ENCODE peak calls at places on chromosomes 12 and 14, in four cellular contexts. S is neuronal stem cell, J is fibroblast of mammary gland, T is sigmoid colon. R is an unnamed sample.

GRCh38 chr12:49541140-49541861 is 2.5 kb downstream of the KCNH3 start:
- DNase-seq in S (no peak), J (no peak), T (peak; percentile 53), R (no peak)

GRCh38 chr14:94295360-94296180 is 2.5 kb upstream of the SERPINA10 start:
- DNase-seq in S (no peak), J (no peak), T (no peak), R (no peak)

GRCh38 chr14:100396266-100396795 is 73.2 kb downstream of the SLC25A47 start:
- DNase-seq in S (no peak), J (no peak), T (no peak), R (no peak)

GRCh38 chr12:117388865-117389508 is 27.6 kb upstream of the NOS1 start:
- DNase-seq in S (no peak), J (no peak), T (no peak), R (no peak)

GRCh38 chr12:123253606-123254459 is 17.8 kb downstream of the CDK2AP1 start:
- DNase-seq in S (no peak), J (no peak), T (no peak), R (peak; percentile 35)

GRCh38 chr14:75295061-75295461 is 16.4 kb downstream of the FOS start:
- DNase-seq in S (peak; percentile 54), J (peak; percentile 83), T (peak; percentile 88), R (peak; percentile 50)

GRCh38 chr14:33509927-33510535 is 440.8 kb downstream of the EGLN3 start:
- DNase-seq in S (no peak), J (peak; percentile 76), T (no peak), R (peak; percentile 82)

GRCh38 chr14:63204407-63205280 is at the start of gene RHOJ:
- DNase-seq in S (peak; percentile 27), J (peak; percentile 2), T (peak; percentile 66), R (peak; percentile 42)

GRCh38 chr12:49806877-49807276 is 21.3 kb downstream of the NCKAP5L start:
- DNase-seq in S (no peak), J (no peak), T (no peak), R (no peak)

GRCh38 chr12:59570134-59570533 is 25.7 kb upstream of the SLC16A7 start:
- DNase-seq in S (no peak), J (peak; percentile 34), T (no peak), R (no peak)

GRCh38 chr12:55717397-55718007 is 1.7 kb downstream of the BLOC1S1 start:
- DNase-seq in S (no peak), J (peak; percentile 94), T (no peak), R (no peak)

GRCh38 chr14:51564986-51565604 is 86.6 kb upstream of the FRMD6 start:
- DNase-seq in S (no peak), J (no peak), T (no peak), R (no peak)

GRCh38 chr12:14854586-14855163 is 11.3 kb upstream of the ART4 start:
- DNase-seq in S (no peak), J (peak; percentile 74), T (no peak), R (peak; percentile 62)

GRCh38 chr14:31745741-31746140 is 184.5 kb downstream of the NUBPL start:
- DNase-seq in S (no peak), J (no peak), T (no peak), R (no peak)

GRCh38 chr12:118715647-118716046 is 265.7 kb upstream of the SRRM4 start:
- DNase-seq in S (no peak), J (no peak), T (no peak), R (no peak)

GRCh38 chr12:104716183-104716571 is 241.9 kb downstream of the SLC41A2 start:
- DNase-seq in S (no peak), J (no peak), T (no peak), R (no peak)

GRCh38 chr12:62913380-62913779 is 21.6 kb downstream of the PPM1H start:
- DNase-seq in S (no peak), J (no peak), T (no peak), R (no peak)

GRCh38 chr14:66120402-66120801 is 365.8 kb upstream of the CCDC196 start:
- DNase-seq in S (no peak), J (no peak), T (no peak), R (no peak)

GRCh38 chr14:56590535-56590951 is 10.9 kb downstream of the TMEM260 start:
- DNase-seq in S (peak; percentile 42), J (no peak), T (no peak), R (no peak)

GRCh38 chr12:53100466-53101151 is 2.7 kb upstream of the SOAT2 start:
- DNase-seq in S (no peak), J (no peak), T (peak; percentile 62), R (no peak)

GRCh38 chr12:121001060-121001459 is 15.2 kb downstream of the C12orf43 start:
- DNase-seq in S (no peak), J (no peak), T (no peak), R (no peak)

GRCh38 chr12:115926037-115926670 is 351.3 kb downstream of the MED13L start:
- DNase-seq in S (no peak), J (no peak), T (no peak), R (no peak)

GRCh38 chr14:77099425-77100167 is 1.5 kb downstream of the CIPC start:
- DNase-seq in S (no peak), J (peak; percentile 83), T (no peak), R (peak; percentile 76)

GRCh38 chr12:25155031-25155576 is 39.9 kb downstream of the DNAI7 start:
- DNase-seq in S (peak; percentile 6), J (peak; percentile 49), T (no peak), R (peak; percentile 42)

GRCh38 chr14:26415618-26416123 is 182.2 kb downstream of the NOVA1 start:
- DNase-seq in S (no peak), J (peak; percentile 90), T (peak; percentile 94), R (no peak)

GRCh38 chr14:50599700-50600444 is 39.9 kb downstream of the ATL1 start:
- DNase-seq in S (peak; percentile 20), J (peak; percentile 70), T (no peak), R (peak; percentile 72)

GRCh38 chr14:75049136-75049535 is 2.1 kb downstream of the MLH3 start:
- DNase-seq in S (no peak), J (no peak), T (no peak), R (no peak)

GRCh38 chr14:26820101-26820500 is 222.3 kb upstream of the NOVA1 start:
- DNase-seq in S (no peak), J (peak; percentile 92), T (no peak), R (peak; percentile 32)

GRCh38 chr12:68953536-68953935 is 20.6 kb upstream of the CPM start:
- DNase-seq in S (no peak), J (no peak), T (no peak), R (no peak)

GRCh38 chr14:77375973-77376372 is 921 bp downstream of the TMED8 start:
- DNase-seq in S (no peak), J (no peak), T (no peak), R (no peak)

GRCh38 chr14:73786632-73786941 is 65.0 kb upstream of the PTGR2 start:
- DNase-seq in S (no peak), J (no peak), T (peak; percentile 76), R (peak; percentile 60)

GRCh38 chr14:32408018-32408417 is 78.9 kb downstream of the AKAP6 start:
- DNase-seq in S (no peak), J (peak; percentile 21), T (peak; percentile 74), R (no peak)

GRCh38 chr12:129550353-129550752 is 353.5 kb downstream of the TMEM132D start:
- DNase-seq in S (no peak), J (no peak), T (no peak), R (no peak)

GRCh38 chr12:106841471-106842302 is 67.2 kb downstream of the RIC8B start:
- DNase-seq in S (peak; percentile 38), J (peak; percentile 61), T (no peak), R (peak; percentile 69)

GRCh38 chr12:127146991-127147718 is 1119.8 kb upstream of the TMEM132C start:
- DNase-seq in S (no peak), J (no peak), T (no peak), R (no peak)

GRCh38 chr12:132908145-132909029 is 21.0 kb upstream of the CHFR start:
- DNase-seq in S (peak; percentile 97), J (peak; percentile 98), T (peak; percentile 99), R (peak; percentile 98)

GRCh38 chr12:52772727-52773126 is 4.4 kb downstream of the KRT76 start:
- DNase-seq in S (no peak), J (no peak), T (no peak), R (no peak)

GRCh38 chr14:20382526-20382925 is 30.8 kb downstream of the TEP1 start:
- DNase-seq in S (no peak), J (no peak), T (no peak), R (no peak)

GRCh38 chr12:100229036-100229635 is 28.5 kb downstream of the ACTR6 start:
- DNase-seq in S (no peak), J (peak; percentile 30), T (no peak), R (peak; percentile 29)

GRCh38 chr12:100234591-100235304 is 32.1 kb downstream of the DEPDC4 start:
- DNase-seq in S (no peak), J (peak; percentile 86), T (no peak), R (peak; percentile 71)

GRCh38 chr12:100238801-100239200 is 28.1 kb downstream of the DEPDC4 start:
- DNase-seq in S (no peak), J (no peak), T (no peak), R (no peak)

GRCh38 chr12:100229876-100230275 is 29.3 kb downstream of the ACTR6 start:
- DNase-seq in S (no peak), J (no peak), T (no peak), R (no peak)

GRCh38 chr12:100234166-100234565 is 32.7 kb downstream of the DEPDC4 start:
- DNase-seq in S (no peak), J (peak; percentile 95), T (no peak), R (peak; percentile 76)
- H3K4me3 ChIP-seq in S (no peak overlapping the region), J (peak overlapping the region; percentile 39), T (no peak overlapping the region), R (no peak overlapping the region)

DNA sequence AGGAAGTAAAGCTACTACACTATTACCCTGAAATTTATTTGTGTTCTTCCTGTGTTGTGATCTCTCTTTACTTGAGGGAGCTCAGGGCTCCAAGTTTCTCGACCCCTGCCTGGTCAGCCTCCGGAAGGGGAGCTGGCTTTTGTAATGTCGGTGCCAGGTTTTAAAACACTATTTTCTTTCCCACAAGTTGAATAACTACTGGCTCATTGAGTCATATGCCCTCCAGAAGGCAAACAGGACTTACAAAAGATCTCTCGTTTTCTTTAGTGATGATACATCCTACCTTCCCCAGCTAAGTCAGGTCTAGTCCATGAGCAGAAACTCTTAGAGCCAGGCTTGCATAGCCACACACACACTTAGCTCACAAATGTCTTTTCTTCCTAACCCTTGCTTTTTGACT is 209.9 kb upstream of the FLRT2 start:
- DNase-seq in S (no peak), J (peak; percentile 65), T (no peak), R (peak; percentile 23)
- H3K4me3 ChIP-seq in S (no peak overlapping the region), J (no peak overlapping the region), T (no peak overlapping the region), R (no peak overlapping the region)

DNA sequence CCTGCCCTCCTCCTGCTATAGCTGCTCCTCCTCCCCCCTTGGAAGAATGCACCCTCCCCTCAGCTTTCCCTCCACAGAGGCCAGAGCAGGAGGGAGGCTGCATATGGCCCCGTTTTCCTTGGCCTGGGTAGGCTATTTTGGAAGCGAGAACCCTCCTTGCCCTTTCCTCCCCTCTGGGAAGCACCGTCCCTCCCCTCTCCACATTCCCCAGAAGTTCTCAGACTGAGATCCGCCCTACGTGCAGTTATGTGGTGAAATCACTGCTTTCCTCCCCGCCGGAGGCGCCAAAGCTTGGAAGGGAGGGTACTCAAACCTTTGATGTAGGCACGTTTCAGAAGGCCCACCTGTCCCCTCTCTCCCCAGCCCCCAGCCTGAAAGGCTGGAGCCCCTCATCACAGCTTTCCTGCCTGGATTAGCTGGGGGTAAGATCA is 47.8 kb downstream of the SMUG1 start:
- DNase-seq in S (no peak), J (peak; percentile 41), T (no peak), R (no peak)
- H3K4me3 ChIP-seq in S (no peak overlapping the region), J (no peak overlapping the region), T (no peak overlapping the region), R (no peak overlapping the region)

GRCh38 chr14:61568572-61569011 is 126.7 kb upstream of the HIF1A start:
- DNase-seq in S (no peak), J (no peak), T (no peak), R (no peak)
- H3K4me3 ChIP-seq in S (no peak overlapping the region), J (no peak overlapping the region), T (peak overlapping the region; percentile 19), R (no peak overlapping the region)